ENCODE peak calls at places on chromosomes 5 and 9, in eight cellular contexts. One of them, this sample, is unnamed.

GRCh38 chr5:27328480-27328879 is 290.1 kb upstream of the CDH9 start:
- DNase-seq in tibial nerve: no peak
- DNase-seq in sigmoid colon: no peak
- DNase-seq in ovary: no peak
- DNase-seq in A549: peak; percentile 33
- DNase-seq in esophagus muscularis mucosa: no peak
- DNase-seq in HepG2: peak; percentile 2
- DNase-seq in stomach: no peak
- DNase-seq in this sample: no peak

GRCh38 chr9:87672586-87672985 is 53.3 kb upstream of the CTSL start:
- DNase-seq in HepG2: no peak
- DNase-seq in tibial nerve: no peak
- DNase-seq in sigmoid colon: no peak
- DNase-seq in A549: no peak
- DNase-seq in stomach: no peak
- DNase-seq in ovary: no peak
- DNase-seq in esophagus muscularis mucosa: peak; percentile 42
- DNase-seq in this sample: no peak

GRCh38 chr9:137241490-137242328 is 622 bp downstream of the TUBB4B start:
- DNase-seq in ovary: peak; percentile 77
- DNase-seq in tibial nerve: peak; percentile 39
- DNase-seq in stomach: peak; percentile 70
- DNase-seq in A549: no peak
- DNase-seq in HepG2: peak; percentile 54
- DNase-seq in sigmoid colon: peak; percentile 86
- DNase-seq in esophagus muscularis mucosa: no peak
- DNase-seq in this sample: peak; percentile 80

GRCh38 chr5:140358738-140359310 is 1.2 kb upstream of the SLC4A9 start:
- DNase-seq in HepG2: peak; percentile 37
- DNase-seq in ovary: no peak
- DNase-seq in esophagus muscularis mucosa: no peak
- DNase-seq in sigmoid colon: no peak
- DNase-seq in stomach: no peak
- DNase-seq in tibial nerve: no peak
- DNase-seq in A549: peak; percentile 51
- DNase-seq in this sample: no peak

GRCh38 chr5:113054899-113055298 is 78.3 kb downstream of the DCP2 start:
- DNase-seq in tibial nerve: no peak
- DNase-seq in A549: no peak
- DNase-seq in ovary: no peak
- DNase-seq in stomach: no peak
- DNase-seq in sigmoid colon: no peak
- DNase-seq in HepG2: no peak
- DNase-seq in esophagus muscularis mucosa: no peak
- DNase-seq in this sample: no peak

GRCh38 chr5:76376141-76376900 is 26.8 kb upstream of the IQGAP2 start:
- DNase-seq in ovary: no peak
- DNase-seq in tibial nerve: no peak
- DNase-seq in sigmoid colon: no peak
- DNase-seq in HepG2: no peak
- DNase-seq in esophagus muscularis mucosa: no peak
- DNase-seq in A549: no peak
- DNase-seq in stomach: no peak
- DNase-seq in this sample: no peak

GRCh38 chr5:171470420-171470819 is 51.0 kb downstream of the FGF18 start:
- DNase-seq in HepG2: no peak
- DNase-seq in sigmoid colon: no peak
- DNase-seq in stomach: no peak
- DNase-seq in ovary: no peak
- DNase-seq in tibial nerve: no peak
- DNase-seq in A549: no peak
- DNase-seq in esophagus muscularis mucosa: no peak
- DNase-seq in this sample: no peak

GRCh38 chr5:606061-606460 is 6.1 kb upstream of the CEP72 start:
- DNase-seq in esophagus muscularis mucosa: no peak
- DNase-seq in ovary: no peak
- DNase-seq in HepG2: no peak
- DNase-seq in stomach: peak; percentile 14
- DNase-seq in sigmoid colon: peak; percentile 47
- DNase-seq in A549: no peak
- DNase-seq in tibial nerve: no peak
- DNase-seq in this sample: no peak

GRCh38 chr9:76720245-76720644 is 44.0 kb upstream of the PCA3 start:
- DNase-seq in esophagus muscularis mucosa: no peak
- DNase-seq in tibial nerve: no peak
- DNase-seq in stomach: no peak
- DNase-seq in sigmoid colon: no peak
- DNase-seq in ovary: no peak
- DNase-seq in A549: no peak
- DNase-seq in HepG2: no peak
- DNase-seq in this sample: no peak

GRCh38 chr5:160500776-160501175 is 79.1 kb downstream of the PTTG1 start:
- DNase-seq in HepG2: no peak
- DNase-seq in ovary: no peak
- DNase-seq in esophagus muscularis mucosa: no peak
- DNase-seq in A549: no peak
- DNase-seq in tibial nerve: no peak
- DNase-seq in stomach: no peak
- DNase-seq in sigmoid colon: no peak
- DNase-seq in this sample: no peak

GRCh38 chr9:8254527-8254926 is 454.9 kb upstream of the DMAC1 start:
- DNase-seq in stomach: no peak
- DNase-seq in sigmoid colon: no peak
- DNase-seq in esophagus muscularis mucosa: no peak
- DNase-seq in HepG2: no peak
- DNase-seq in ovary: no peak
- DNase-seq in A549: no peak
- DNase-seq in tibial nerve: no peak
- DNase-seq in this sample: no peak

GRCh38 chr9:23590601-23591000 is 235.4 kb downstream of the ELAVL2 start:
- DNase-seq in tibial nerve: no peak
- DNase-seq in HepG2: no peak
- DNase-seq in esophagus muscularis mucosa: no peak
- DNase-seq in ovary: no peak
- DNase-seq in sigmoid colon: no peak
- DNase-seq in A549: no peak
- DNase-seq in stomach: no peak
- DNase-seq in this sample: no peak

GRCh38 chr5:72363146-72363802 is 43.1 kb downstream of the PTCD2 start:
- DNase-seq in sigmoid colon: no peak
- DNase-seq in esophagus muscularis mucosa: peak; percentile 57
- DNase-seq in tibial nerve: no peak
- DNase-seq in HepG2: no peak
- DNase-seq in stomach: no peak
- DNase-seq in A549: peak; percentile 63
- DNase-seq in ovary: no peak
- DNase-seq in this sample: no peak

GRCh38 chr9:70475211-70475610 is 60.8 kb upstream of the KLF9 start:
- DNase-seq in stomach: peak; percentile 30
- DNase-seq in sigmoid colon: no peak
- DNase-seq in ovary: no peak
- DNase-seq in esophagus muscularis mucosa: no peak
- DNase-seq in A549: no peak
- DNase-seq in tibial nerve: no peak
- DNase-seq in HepG2: no peak
- DNase-seq in this sample: no peak

GRCh38 chr9:76585487-76586459 is 126.8 kb downstream of the GCNT1 start:
- DNase-seq in A549: no peak
- DNase-seq in HepG2: no peak
- DNase-seq in esophagus muscularis mucosa: no peak
- DNase-seq in ovary: no peak
- DNase-seq in tibial nerve: no peak
- DNase-seq in sigmoid colon: no peak
- DNase-seq in stomach: no peak
- DNase-seq in this sample: no peak

GRCh38 chr5:131466171-131466766 is 168.8 kb downstream of the RAPGEF6 start:
- DNase-seq in sigmoid colon: no peak
- DNase-seq in esophagus muscularis mucosa: no peak
- DNase-seq in stomach: no peak
- DNase-seq in ovary: no peak
- DNase-seq in HepG2: no peak
- DNase-seq in A549: peak; percentile 12
- DNase-seq in tibial nerve: no peak
- DNase-seq in this sample: no peak

GRCh38 chr5:7096294-7096693 is 299.6 kb upstream of the ADCY2 start:
- DNase-seq in sigmoid colon: no peak
- DNase-seq in ovary: no peak
- DNase-seq in tibial nerve: no peak
- DNase-seq in stomach: no peak
- DNase-seq in HepG2: no peak
- DNase-seq in A549: no peak
- DNase-seq in esophagus muscularis mucosa: no peak
- DNase-seq in this sample: no peak

GRCh38 chr5:137613554-137614265 is 114.6 kb upstream of the SPOCK1 start:
- DNase-seq in A549: no peak
- DNase-seq in stomach: no peak
- DNase-seq in HepG2: no peak
- DNase-seq in esophagus muscularis mucosa: peak; percentile 83
- DNase-seq in tibial nerve: no peak
- DNase-seq in sigmoid colon: no peak
- DNase-seq in ovary: no peak
- DNase-seq in this sample: no peak

GRCh38 chr5:170113517-170113891 is 7.8 kb downstream of the FOXI1 start:
- DNase-seq in HepG2: no peak
- DNase-seq in stomach: no peak
- DNase-seq in tibial nerve: no peak
- DNase-seq in ovary: no peak
- DNase-seq in A549: no peak
- DNase-seq in sigmoid colon: no peak
- DNase-seq in esophagus muscularis mucosa: peak; percentile 37
- DNase-seq in this sample: no peak
- TF ChIP-seq EP300 in HepG2: no peak
- TF ChIP-seq EP300 in stomach: no peak
- TF ChIP-seq EP300 in tibial nerve: no peak
- TF ChIP-seq EP300 in ovary: no peak
- TF ChIP-seq EP300 in A549: no peak
- TF ChIP-seq EP300 in sigmoid colon: no peak
- TF ChIP-seq EP300 in esophagus muscularis mucosa: no peak
- TF ChIP-seq EP300 in this sample: no peak

GRCh38 chr5:129771058-129771838 is 23.4 kb downstream of the MINAR2 start:
- DNase-seq in stomach: peak; percentile 46
- DNase-seq in A549: peak; percentile 52
- DNase-seq in ovary: no peak
- DNase-seq in sigmoid colon: no peak
- DNase-seq in HepG2: peak; percentile 59
- DNase-seq in esophagus muscularis mucosa: no peak
- DNase-seq in tibial nerve: no peak
- DNase-seq in this sample: peak; percentile 43
- TF ChIP-seq EP300 in stomach: no peak
- TF ChIP-seq EP300 in A549: no peak
- TF ChIP-seq EP300 in ovary: no peak
- TF ChIP-seq EP300 in sigmoid colon: no peak
- TF ChIP-seq EP300 in HepG2: no peak
- TF ChIP-seq EP300 in esophagus muscularis mucosa: no peak
- TF ChIP-seq EP300 in tibial nerve: no peak
- TF ChIP-seq EP300 in this sample: no peak

GRCh38 chr5:35133186-35133585 is 85.4 kb upstream of the AGXT2 start:
- DNase-seq in A549: no peak
- DNase-seq in ovary: no peak
- DNase-seq in stomach: no peak
- DNase-seq in HepG2: no peak
- DNase-seq in esophagus muscularis mucosa: no peak
- DNase-seq in tibial nerve: no peak
- DNase-seq in sigmoid colon: no peak
- DNase-seq in this sample: no peak

GRCh38 chr5:35127006-35127405 is 79.3 kb upstream of the AGXT2 start:
- DNase-seq in stomach: no peak
- DNase-seq in esophagus muscularis mucosa: no peak
- DNase-seq in sigmoid colon: no peak
- DNase-seq in ovary: no peak
- DNase-seq in tibial nerve: no peak
- DNase-seq in HepG2: no peak
- DNase-seq in A549: no peak
- DNase-seq in this sample: no peak

GRCh38 chr5:35131723-35132122 is 84.0 kb upstream of the AGXT2 start:
- DNase-seq in tibial nerve: no peak
- DNase-seq in HepG2: no peak
- DNase-seq in sigmoid colon: no peak
- DNase-seq in esophagus muscularis mucosa: no peak
- DNase-seq in ovary: no peak
- DNase-seq in stomach: no peak
- DNase-seq in A549: no peak
- DNase-seq in this sample: no peak

GRCh38 chr5:35129276-35129675 is 81.5 kb upstream of the AGXT2 start:
- DNase-seq in sigmoid colon: no peak
- DNase-seq in tibial nerve: no peak
- DNase-seq in stomach: no peak
- DNase-seq in HepG2: no peak
- DNase-seq in ovary: no peak
- DNase-seq in esophagus muscularis mucosa: no peak
- DNase-seq in A549: no peak
- DNase-seq in this sample: no peak

GRCh38 chr5:35129921-35130485 is 82.3 kb upstream of the AGXT2 start:
- DNase-seq in A549: no peak
- DNase-seq in esophagus muscularis mucosa: no peak
- DNase-seq in HepG2: no peak
- DNase-seq in ovary: no peak
- DNase-seq in tibial nerve: no peak
- DNase-seq in sigmoid colon: no peak
- DNase-seq in stomach: peak; percentile 61
- DNase-seq in this sample: peak; percentile 51
- TF ChIP-seq EP300 in A549: no peak
- TF ChIP-seq EP300 in esophagus muscularis mucosa: no peak
- TF ChIP-seq EP300 in HepG2: no peak
- TF ChIP-seq EP300 in ovary: no peak
- TF ChIP-seq EP300 in tibial nerve: no peak
- TF ChIP-seq EP300 in sigmoid colon: no peak
- TF ChIP-seq EP300 in stomach: no peak
- TF ChIP-seq EP300 in this sample: no peak

DNA sequence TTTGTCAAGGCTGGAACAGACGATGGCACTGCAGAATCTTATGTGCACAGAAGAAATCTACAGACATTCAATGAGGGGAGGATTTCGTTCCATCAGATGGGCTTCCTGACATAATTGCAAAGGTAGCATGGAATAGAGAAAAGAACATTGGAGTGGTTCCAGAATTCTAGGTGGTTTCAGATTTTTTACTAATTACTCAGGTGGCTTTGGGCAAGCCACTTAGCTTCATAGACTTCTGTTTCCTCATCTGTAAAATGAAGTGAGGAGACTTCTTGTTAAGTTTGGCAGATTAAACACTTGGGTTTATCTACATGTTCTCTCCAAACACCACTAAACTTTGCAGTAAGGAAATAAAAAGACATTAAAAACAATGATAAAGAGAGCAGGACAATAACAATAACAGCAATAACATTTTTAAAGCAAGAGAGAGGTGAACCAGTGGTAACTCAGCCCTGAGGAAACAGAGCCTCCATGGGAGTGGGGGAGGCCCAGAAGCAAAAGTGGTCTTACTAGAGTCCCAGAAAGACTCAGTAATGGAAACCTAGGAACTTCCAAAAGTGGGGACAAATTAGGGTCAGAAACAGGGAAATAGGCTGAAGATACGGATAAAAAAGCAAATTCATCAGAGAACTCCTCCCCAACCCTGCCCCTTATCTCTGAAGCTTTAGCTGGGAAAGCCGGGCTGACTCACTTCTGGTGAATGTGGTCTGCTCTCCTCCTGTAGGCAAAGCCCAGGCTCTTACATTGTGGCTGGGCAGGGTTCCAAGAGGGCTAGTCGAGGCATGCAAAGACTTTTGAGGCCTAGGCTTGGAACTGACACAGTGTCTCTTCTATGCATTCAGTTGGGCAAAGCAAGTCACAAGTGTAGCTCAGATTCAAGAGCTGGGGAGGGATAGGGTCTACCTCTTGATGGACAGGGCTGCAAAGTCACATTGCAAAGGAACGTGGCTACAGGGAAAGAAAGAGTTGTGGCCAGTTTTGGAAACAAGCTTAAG is 11.8 kb upstream of the ACTBL2 start:
- DNase-seq in A549: peak; percentile 71
- DNase-seq in HepG2: peak; percentile 13
- DNase-seq in ovary: peak; percentile 44
- DNase-seq in esophagus muscularis mucosa: no peak
- DNase-seq in tibial nerve: no peak
- DNase-seq in stomach: peak; percentile 77
- DNase-seq in sigmoid colon: no peak
- DNase-seq in this sample: peak; percentile 41
- TF ChIP-seq EP300 in A549: no peak
- TF ChIP-seq EP300 in HepG2: no peak
- TF ChIP-seq EP300 in ovary: no peak
- TF ChIP-seq EP300 in esophagus muscularis mucosa: no peak
- TF ChIP-seq EP300 in tibial nerve: no peak
- TF ChIP-seq EP300 in stomach: no peak
- TF ChIP-seq EP300 in sigmoid colon: no peak
- TF ChIP-seq EP300 in this sample: no peak